ENCODE peak calls at places on chromosomes 12 and 14, in five cellular contexts. M, Q, P, C and W are unnamed samples.

GRCh38 chr14:65599375-65599774 is 186.8 kb downstream of the FUT8 start:
- DNase-seq in M (no peak), Q (no peak), P (no peak), C (no peak), W (no peak)

GRCh38 chr12:12010277-12011031 is 60.3 kb upstream of the BCL2L14 start:
- DNase-seq in M (no peak), Q (no peak), P (peak; percentile 60), C (peak; percentile 55), W (peak; percentile 77)

GRCh38 chr14:85533821-85534271 is 3.9 kb downstream of the FLRT2 start:
- DNase-seq in M (no peak), Q (no peak), P (no peak), C (no peak), W (no peak)

GRCh38 chr12:56979628-56980027 is 22.2 kb upstream of the RDH16 start:
- DNase-seq in M (no peak), Q (no peak), P (no peak), C (no peak), W (no peak)

GRCh38 chr14:35378638-35379568 is 25.6 kb downstream of the NFKBIA start:
- DNase-seq in M (no peak), Q (no peak), P (no peak), C (no peak), W (no peak)

GRCh38 chr14:58646479-58646878 is 8.7 kb downstream of the DACT1 start:
- DNase-seq in M (no peak), Q (no peak), P (no peak), C (no peak), W (no peak)

GRCh38 chr12:114226241-114226928 is 179.6 kb downstream of the TBX5 start:
- DNase-seq in M (no peak), Q (no peak), P (no peak), C (no peak), W (no peak)

GRCh38 chr14:70655110-70655826 is 13.6 kb downstream of the TTC9 start:
- DNase-seq in M (peak; percentile 48), Q (no peak), P (no peak), C (no peak), W (no peak)

GRCh38 chr14:68792022-68792829 is 641 bp downstream of the ZFP36L1 start:
- DNase-seq in M (no peak), Q (no peak), P (no peak), C (no peak), W (peak; percentile 58)

GRCh38 chr12:28191018-28191595 is 851 bp downstream of the CCDC91 start:
- DNase-seq in M (no peak), Q (no peak), P (no peak), C (no peak), W (peak; percentile 73)

GRCh38 chr12:57456145-57456700 is 1.1 kb downstream of the INHBE start:
- DNase-seq in M (no peak), Q (no peak), P (no peak), C (no peak), W (no peak)